ENCODE peak calls at places on chromosomes 12 and 14, in nine cellular contexts. One of them, this sample, is unnamed. For H3K27me3, the result is how much of the 10 kb centered on the place peaks cover.

GRCh38 chr14:75295491-75296338 is 17.1 kb downstream of the FOS start:
- DNase-seq in HepG2: no peak
- DNase-seq in heart right ventricle: peak
- DNase-seq in right atrium auricular region: peak
- DNase-seq in naive thymus-derived CD4-positive, alpha-beta T cell: peak
- DNase-seq in GM23248: peak
- DNase-seq in effector memory CD4-positive, alpha-beta T cell: peak
- DNase-seq in H9: peak
- DNase-seq in K562: peak
- DNase-seq in this sample: peak

GRCh38 chr12:19196959-19197630 is 67.6 kb downstream of the PLEKHA5 start:
- DNase-seq in GM23248: no peak
- DNase-seq in HepG2: no peak
- DNase-seq in heart right ventricle: no peak
- DNase-seq in naive thymus-derived CD4-positive, alpha-beta T cell: no peak
- DNase-seq in effector memory CD4-positive, alpha-beta T cell: no peak
- DNase-seq in right atrium auricular region: no peak
- DNase-seq in H9: no peak
- DNase-seq in K562: no peak
- DNase-seq in this sample: no peak

GRCh38 chr12:93657076-93657475 is 20.1 kb upstream of the CRADD start:
- DNase-seq in K562: no peak
- DNase-seq in heart right ventricle: no peak
- DNase-seq in effector memory CD4-positive, alpha-beta T cell: no peak
- DNase-seq in right atrium auricular region: no peak
- DNase-seq in H9: no peak
- DNase-seq in HepG2: no peak
- DNase-seq in naive thymus-derived CD4-positive, alpha-beta T cell: no peak
- DNase-seq in GM23248: no peak
- DNase-seq in this sample: no peak

GRCh38 chr12:11668611-11669010 is 19.1 kb downstream of the ETV6 start:
- DNase-seq in naive thymus-derived CD4-positive, alpha-beta T cell: no peak
- DNase-seq in right atrium auricular region: no peak
- DNase-seq in H9: no peak
- DNase-seq in HepG2: no peak
- DNase-seq in effector memory CD4-positive, alpha-beta T cell: no peak
- DNase-seq in heart right ventricle: no peak
- DNase-seq in K562: no peak
- DNase-seq in GM23248: no peak
- DNase-seq in this sample: no peak

GRCh38 chr12:66190519-66191406 is 1.7 kb downstream of the IRAK3 start:
- DNase-seq in H9: no peak
- DNase-seq in GM23248: peak
- DNase-seq in K562: no peak
- DNase-seq in right atrium auricular region: no peak
- DNase-seq in effector memory CD4-positive, alpha-beta T cell: no peak
- DNase-seq in heart right ventricle: no peak
- DNase-seq in HepG2: no peak
- DNase-seq in naive thymus-derived CD4-positive, alpha-beta T cell: no peak
- DNase-seq in this sample: no peak

GRCh38 chr12:32400114-32400672 is 835 bp downstream of the FGD4 start:
- DNase-seq in H9: peak
- DNase-seq in heart right ventricle: no peak
- DNase-seq in K562: no peak
- DNase-seq in GM23248: no peak
- DNase-seq in HepG2: no peak
- DNase-seq in effector memory CD4-positive, alpha-beta T cell: no peak
- DNase-seq in naive thymus-derived CD4-positive, alpha-beta T cell: no peak
- DNase-seq in right atrium auricular region: no peak
- DNase-seq in this sample: no peak

GRCh38 chr12:40376533-40377267 is 151.9 kb downstream of the LRRK2 start:
- DNase-seq in right atrium auricular region: no peak
- DNase-seq in HepG2: no peak
- DNase-seq in effector memory CD4-positive, alpha-beta T cell: no peak
- DNase-seq in K562: no peak
- DNase-seq in GM23248: no peak
- DNase-seq in heart right ventricle: no peak
- DNase-seq in H9: no peak
- DNase-seq in naive thymus-derived CD4-positive, alpha-beta T cell: no peak
- DNase-seq in this sample: no peak

GRCh38 chr12:109739747-109740693 is 26.4 kb downstream of the FAM222A start:
- DNase-seq in K562: peak
- DNase-seq in naive thymus-derived CD4-positive, alpha-beta T cell: no peak
- DNase-seq in heart right ventricle: no peak
- DNase-seq in HepG2: no peak
- DNase-seq in H9: peak
- DNase-seq in effector memory CD4-positive, alpha-beta T cell: no peak
- DNase-seq in GM23248: no peak
- DNase-seq in right atrium auricular region: no peak
- DNase-seq in this sample: peak

GRCh38 chr12:118189761-118190181 is 53.8 kb downstream of the PEBP1 start:
- DNase-seq in heart right ventricle: peak
- DNase-seq in K562: no peak
- DNase-seq in HepG2: no peak
- DNase-seq in naive thymus-derived CD4-positive, alpha-beta T cell: no peak
- DNase-seq in H9: peak
- DNase-seq in effector memory CD4-positive, alpha-beta T cell: no peak
- DNase-seq in right atrium auricular region: no peak
- DNase-seq in GM23248: peak
- DNase-seq in this sample: no peak

GRCh38 chr14:49306152-49306751 is 279.9 kb downstream of the RPS29 start:
- DNase-seq in HepG2: peak
- DNase-seq in GM23248: peak
- DNase-seq in K562: peak
- DNase-seq in right atrium auricular region: no peak
- DNase-seq in heart right ventricle: no peak
- DNase-seq in H9: no peak
- DNase-seq in naive thymus-derived CD4-positive, alpha-beta T cell: no peak
- DNase-seq in effector memory CD4-positive, alpha-beta T cell: no peak
- DNase-seq in this sample: no peak

GRCh38 chr14:67373347-67373746 is 13.2 kb downstream of the EIF2S1 start:
- DNase-seq in right atrium auricular region: no peak
- DNase-seq in naive thymus-derived CD4-positive, alpha-beta T cell: no peak
- DNase-seq in K562: no peak
- DNase-seq in H9: no peak
- DNase-seq in effector memory CD4-positive, alpha-beta T cell: no peak
- DNase-seq in heart right ventricle: no peak
- DNase-seq in HepG2: no peak
- DNase-seq in GM23248: no peak
- DNase-seq in this sample: no peak

GRCh38 chr12:89344862-89345202 is 7.5 kb downstream of the DUSP6 start:
- DNase-seq in K562: no peak
- DNase-seq in HepG2: peak
- DNase-seq in effector memory CD4-positive, alpha-beta T cell: no peak
- DNase-seq in GM23248: no peak
- DNase-seq in naive thymus-derived CD4-positive, alpha-beta T cell: no peak
- DNase-seq in H9: no peak
- DNase-seq in right atrium auricular region: no peak
- DNase-seq in heart right ventricle: no peak
- DNase-seq in this sample: no peak

DNA sequence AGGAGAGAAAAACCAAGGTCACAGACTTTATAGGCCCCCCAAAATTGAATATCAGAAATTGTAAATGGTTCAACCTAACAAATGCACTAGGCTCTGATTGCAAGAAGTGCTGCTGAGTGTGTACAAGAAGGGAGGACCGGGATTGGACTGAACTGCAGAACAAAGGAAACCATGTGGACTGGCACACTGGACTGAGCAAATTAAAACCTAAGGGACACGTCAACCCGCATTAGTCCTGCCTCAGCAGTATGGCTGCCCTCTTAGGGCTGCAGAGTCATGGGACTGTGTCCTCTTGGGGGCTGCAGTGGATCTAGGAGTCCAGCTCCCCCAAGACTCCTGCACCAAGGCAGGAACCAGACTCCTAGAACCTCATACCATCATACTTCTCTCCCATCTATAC is 872 bp upstream of the CISTR start:
- DNase-seq in effector memory CD4-positive, alpha-beta T cell: no peak
- DNase-seq in right atrium auricular region: no peak
- DNase-seq in naive thymus-derived CD4-positive, alpha-beta T cell: no peak
- DNase-seq in H9: no peak
- DNase-seq in heart right ventricle: no peak
- DNase-seq in K562: no peak
- DNase-seq in GM23248: no peak
- DNase-seq in HepG2: no peak
- DNase-seq in this sample: no peak
- H3K27me3 ChIP-seq in effector memory CD4-positive, alpha-beta T cell: under half
- H3K27me3 ChIP-seq in right atrium auricular region: under half
- H3K27me3 ChIP-seq in naive thymus-derived CD4-positive, alpha-beta T cell: under half
- H3K27me3 ChIP-seq in H9: half or more
- H3K27me3 ChIP-seq in heart right ventricle: under half
- H3K27me3 ChIP-seq in K562: half or more
- H3K27me3 ChIP-seq in GM23248: half or more
- H3K27me3 ChIP-seq in HepG2: under half
- H3K27me3 ChIP-seq in this sample: under half

DNA sequence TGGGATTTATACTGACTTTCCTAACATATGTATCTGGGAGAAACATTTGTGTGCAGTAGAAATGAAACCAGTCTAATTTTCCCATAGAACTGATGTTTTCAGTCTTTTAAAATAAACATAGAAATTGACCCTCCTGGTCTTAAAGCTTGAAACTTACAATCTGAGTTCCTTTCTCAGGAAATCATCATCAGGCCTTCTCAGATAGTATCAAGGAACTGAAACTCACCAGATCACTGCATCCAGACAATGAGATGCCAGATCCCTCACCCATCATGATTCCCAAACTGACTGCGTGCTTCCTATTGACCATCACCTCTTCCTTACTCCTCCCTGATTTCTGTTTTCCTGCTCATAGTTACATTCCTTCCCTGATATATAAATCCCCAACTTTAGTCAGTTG is 195.0 kb upstream of the AMIGO2 start:
- DNase-seq in H9: no peak
- DNase-seq in GM23248: no peak
- DNase-seq in HepG2: no peak
- DNase-seq in right atrium auricular region: no peak
- DNase-seq in K562: no peak
- DNase-seq in naive thymus-derived CD4-positive, alpha-beta T cell: no peak
- DNase-seq in effector memory CD4-positive, alpha-beta T cell: no peak
- DNase-seq in heart right ventricle: no peak
- DNase-seq in this sample: no peak
- H3K27me3 ChIP-seq in H9: under half
- H3K27me3 ChIP-seq in GM23248: under half
- H3K27me3 ChIP-seq in HepG2: under half
- H3K27me3 ChIP-seq in right atrium auricular region: under half
- H3K27me3 ChIP-seq in K562: under half
- H3K27me3 ChIP-seq in naive thymus-derived CD4-positive, alpha-beta T cell: under half
- H3K27me3 ChIP-seq in effector memory CD4-positive, alpha-beta T cell: under half
- H3K27me3 ChIP-seq in heart right ventricle: under half
- H3K27me3 ChIP-seq in this sample: under half

DNA sequence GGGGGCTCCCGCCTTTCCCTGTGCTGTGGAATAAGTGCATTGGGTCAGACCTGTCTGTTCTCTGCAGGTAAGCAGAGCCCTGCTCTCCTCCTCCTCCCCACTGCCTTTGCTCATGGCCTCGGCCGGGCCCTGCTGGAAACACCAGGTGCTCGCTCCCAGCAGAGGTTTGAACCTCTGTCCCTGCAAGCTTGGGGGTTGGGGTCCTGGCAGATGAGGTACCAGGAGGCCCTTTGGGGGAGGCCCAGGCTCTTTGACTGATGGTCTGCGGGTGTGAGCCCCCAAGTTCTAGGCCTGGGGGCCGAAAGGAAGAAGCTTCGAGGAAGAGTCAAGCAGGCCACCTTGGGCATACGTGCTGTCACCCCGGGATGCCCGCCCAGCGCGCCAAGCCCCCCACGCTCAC is 22.1 kb upstream of the CEP170B start:
- DNase-seq in right atrium auricular region: no peak
- DNase-seq in GM23248: no peak
- DNase-seq in K562: no peak
- DNase-seq in HepG2: no peak
- DNase-seq in effector memory CD4-positive, alpha-beta T cell: no peak
- DNase-seq in heart right ventricle: no peak
- DNase-seq in naive thymus-derived CD4-positive, alpha-beta T cell: no peak
- DNase-seq in H9: no peak
- DNase-seq in this sample: no peak
- H3K27me3 ChIP-seq in right atrium auricular region: under half
- H3K27me3 ChIP-seq in GM23248: under half
- H3K27me3 ChIP-seq in K562: half or more
- H3K27me3 ChIP-seq in HepG2: under half
- H3K27me3 ChIP-seq in effector memory CD4-positive, alpha-beta T cell: under half
- H3K27me3 ChIP-seq in heart right ventricle: under half
- H3K27me3 ChIP-seq in naive thymus-derived CD4-positive, alpha-beta T cell: under half
- H3K27me3 ChIP-seq in H9: under half
- H3K27me3 ChIP-seq in this sample: under half

GRCh38 chr12:48880647-48881046 is 15.0 kb upstream of the RND1 start:
- DNase-seq in GM23248: no peak
- DNase-seq in K562: no peak
- DNase-seq in heart right ventricle: no peak
- DNase-seq in effector memory CD4-positive, alpha-beta T cell: no peak
- DNase-seq in right atrium auricular region: no peak
- DNase-seq in naive thymus-derived CD4-positive, alpha-beta T cell: no peak
- DNase-seq in H9: no peak
- DNase-seq in HepG2: no peak
- DNase-seq in this sample: no peak

GRCh38 chr12:48882325-48882687 is 16.6 kb upstream of the RND1 start:
- DNase-seq in HepG2: no peak
- DNase-seq in naive thymus-derived CD4-positive, alpha-beta T cell: no peak
- DNase-seq in heart right ventricle: peak
- DNase-seq in GM23248: peak
- DNase-seq in effector memory CD4-positive, alpha-beta T cell: no peak
- DNase-seq in K562: no peak
- DNase-seq in H9: peak
- DNase-seq in right atrium auricular region: peak
- DNase-seq in this sample: peak

GRCh38 chr12:48883305-48884171 is 17.9 kb upstream of the RND1 start:
- DNase-seq in effector memory CD4-positive, alpha-beta T cell: no peak
- DNase-seq in HepG2: peak
- DNase-seq in right atrium auricular region: no peak
- DNase-seq in H9: peak
- DNase-seq in naive thymus-derived CD4-positive, alpha-beta T cell: no peak
- DNase-seq in K562: no peak
- DNase-seq in GM23248: no peak
- DNase-seq in heart right ventricle: no peak
- DNase-seq in this sample: peak

GRCh38 chr12:48882972-48883304 is 17.3 kb upstream of the RND1 start:
- DNase-seq in right atrium auricular region: no peak
- DNase-seq in K562: no peak
- DNase-seq in naive thymus-derived CD4-positive, alpha-beta T cell: no peak
- DNase-seq in effector memory CD4-positive, alpha-beta T cell: no peak
- DNase-seq in GM23248: no peak
- DNase-seq in HepG2: no peak
- DNase-seq in H9: no peak
- DNase-seq in heart right ventricle: no peak
- DNase-seq in this sample: no peak

DNA sequence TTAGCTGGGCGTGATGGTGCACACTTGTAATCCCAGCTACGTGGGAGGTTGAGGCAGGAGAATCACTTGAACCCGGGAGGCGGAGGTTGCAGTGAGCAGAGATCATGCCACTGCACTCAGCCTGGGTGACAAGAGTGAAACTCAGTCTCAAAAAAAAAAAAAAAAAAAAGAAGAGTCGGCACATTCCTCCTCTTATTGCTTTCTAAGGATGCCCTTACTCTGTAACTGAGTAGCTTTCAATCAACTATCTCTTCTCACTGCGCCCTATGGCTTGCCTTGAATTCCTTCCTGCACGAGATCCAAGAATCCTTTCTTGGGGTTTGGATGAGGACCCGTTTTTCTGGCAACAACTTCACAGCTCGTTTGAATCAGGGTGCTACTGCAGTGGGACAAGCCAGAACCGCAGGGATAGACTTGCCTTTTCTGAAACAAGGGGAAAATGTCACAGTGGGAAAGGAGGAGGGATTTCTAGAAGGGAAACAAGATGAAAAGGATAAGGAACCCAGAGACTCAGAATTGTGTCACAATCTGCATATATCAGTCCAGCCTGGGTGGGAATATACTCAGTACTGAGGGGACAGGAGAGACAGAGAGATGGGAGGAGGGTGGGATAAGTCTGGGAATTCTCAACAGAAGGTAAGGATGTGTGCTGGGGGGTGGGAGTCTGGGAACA is 16.1 kb upstream of the RND1 start:
- DNase-seq in GM23248: peak
- DNase-seq in HepG2: no peak
- DNase-seq in K562: no peak
- DNase-seq in effector memory CD4-positive, alpha-beta T cell: no peak
- DNase-seq in heart right ventricle: no peak
- DNase-seq in H9: no peak
- DNase-seq in naive thymus-derived CD4-positive, alpha-beta T cell: no peak
- DNase-seq in right atrium auricular region: no peak
- DNase-seq in this sample: no peak
- H3K27me3 ChIP-seq in GM23248: under half
- H3K27me3 ChIP-seq in HepG2: under half
- H3K27me3 ChIP-seq in K562: under half
- H3K27me3 ChIP-seq in effector memory CD4-positive, alpha-beta T cell: under half
- H3K27me3 ChIP-seq in heart right ventricle: under half
- H3K27me3 ChIP-seq in H9: under half
- H3K27me3 ChIP-seq in naive thymus-derived CD4-positive, alpha-beta T cell: under half
- H3K27me3 ChIP-seq in right atrium auricular region: under half
- H3K27me3 ChIP-seq in this sample: under half

This sample was measured in aorta.